ENCODE peak calls at places on chromosomes 11 and 22, in nine cellular contexts. X is AG09309, R is fibroblast of lung, Q is mesendoderm, J is GM23338, C is dorsolateral prefrontal cortex, Z is kidney, V is fibroblast of mammary gland, D is fibroblast of villous mesenchyme. E is an unnamed sample.

GRCh38 chr22:27252282-27253049 is 549.1 kb downstream of the MN1 start:
- DNase-seq in X (peak), R (peak), Q (no peak), J (no peak), C (no peak), Z (no peak), V (peak), D (peak), E (peak)

GRCh38 chr11:64742087-64742939 is 1.6 kb downstream of the RASGRP2 start:
- DNase-seq in X (no peak), R (no peak), Q (peak), J (peak), C (no peak), Z (peak), V (no peak), D (peak), E (no peak)

GRCh38 chr11:69492201-69492991 is 10.9 kb downstream of the LINC01488 start:
- DNase-seq in X (no peak), R (peak), Q (no peak), J (no peak), C (no peak), Z (peak), V (peak), D (no peak), E (no peak)

GRCh38 chr11:10026514-10026913 is 267.5 kb downstream of the SBF2 start:
- DNase-seq in X (no peak), R (peak), Q (no peak), J (no peak), C (no peak), Z (no peak), V (peak), D (peak), E (no peak)

GRCh38 chr11:10302294-10302743 is 2.6 kb upstream of the ADM start:
- DNase-seq in X (no peak), R (peak), Q (peak), J (no peak), C (no peak), Z (no peak), V (no peak), D (no peak), E (no peak)

GRCh38 chr11:36750349-36750748 is 152.3 kb upstream of the RAG2 start:
- DNase-seq in X (no peak), R (no peak), Q (peak), J (peak), C (no peak), Z (no peak), V (peak), D (no peak), E (no peak)

GRCh38 chr11:68584097-68584496 is 100.2 kb upstream of the GAL start:
- DNase-seq in X (no peak), R (no peak), Q (peak), J (peak), C (no peak), Z (no peak), V (peak), D (no peak), E (no peak)

GRCh38 chr11:128189823-128190222 is 397.5 kb downstream of the ETS1 start:
- DNase-seq in X (no peak), R (no peak), Q (no peak), J (no peak), C (no peak), Z (no peak), V (no peak), D (no peak), E (no peak)

GRCh38 chr11:13776134-13776815 is 107.8 kb downstream of the FAR1 start:
- DNase-seq in X (no peak), R (no peak), Q (peak), J (peak), C (no peak), Z (no peak), V (no peak), D (no peak), E (no peak)

GRCh38 chr22:35681454-35682050 is 33.3 kb downstream of the APOL6 start:
- DNase-seq in X (no peak), R (no peak), Q (peak), J (no peak), C (no peak), Z (no peak), V (no peak), D (no peak), E (no peak)

GRCh38 chr11:22244986-22245592 is 52.2 kb downstream of the ANO5 start:
- DNase-seq in X (peak), R (peak), Q (peak), J (peak), C (no peak), Z (no peak), V (peak), D (peak), E (peak)

GRCh38 chr22:25092119-25092518 is 107.5 kb upstream of the CRYBB3 start:
- DNase-seq in X (no peak), R (no peak), Q (no peak), J (no peak), C (no peak), Z (no peak), V (no peak), D (no peak), E (no peak)

GRCh38 chr22:39997421-39997820 is 2.7 kb downstream of the FAM83F start:
- DNase-seq in X (no peak), R (no peak), Q (no peak), J (no peak), C (no peak), Z (peak), V (no peak), D (no peak), E (no peak)

GRCh38 chr11:97069160-97069559 is 679.3 kb downstream of the JRKL start:
- DNase-seq in X (no peak), R (no peak), Q (no peak), J (no peak), C (no peak), Z (no peak), V (no peak), D (no peak), E (no peak)

GRCh38 chr11:30314625-30315024 is 8.3 kb upstream of the ARL14EP start:
- DNase-seq in X (no peak), R (no peak), Q (no peak), J (peak), C (no peak), Z (no peak), V (peak), D (peak), E (no peak)

DNA sequence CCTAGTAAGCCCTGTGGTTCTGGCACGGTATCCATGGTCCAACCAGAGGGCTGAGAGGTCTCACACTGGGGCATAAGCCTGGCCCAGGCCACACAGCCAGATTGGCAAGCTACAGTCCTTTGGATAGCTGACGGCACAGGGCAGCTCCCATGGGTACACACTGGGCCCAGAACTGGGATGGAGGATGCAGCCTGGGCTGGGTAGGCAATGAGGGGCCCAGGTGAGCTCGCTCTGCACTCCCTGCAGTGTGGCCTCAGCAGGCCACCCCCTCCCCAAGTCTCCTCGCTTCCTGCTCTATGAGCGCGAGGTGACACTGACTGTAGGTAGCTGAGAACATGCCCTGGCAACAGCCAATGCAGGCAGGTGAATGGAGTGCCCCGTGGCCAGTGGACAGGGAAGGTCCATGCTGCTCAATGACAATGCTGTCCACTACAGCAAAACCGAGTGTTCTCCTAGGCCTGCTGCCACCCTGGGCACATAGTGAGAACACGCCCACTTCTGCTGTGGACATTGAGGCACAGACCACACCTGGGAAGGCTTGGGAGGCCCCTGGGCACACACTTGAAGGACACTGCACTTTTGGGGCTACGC is 3.8 kb downstream of the ARVCF start:
- DNase-seq in X (no peak), R (no peak), Q (no peak), J (no peak), C (no peak), Z (peak), V (no peak), D (no peak), E (no peak)
- H3K4me3 ChIP-seq in X (no peak), R (no peak), Q (no peak), J (no peak), C (no peak), Z (no peak), V (no peak), D (no peak), E (no peak)

DNA sequence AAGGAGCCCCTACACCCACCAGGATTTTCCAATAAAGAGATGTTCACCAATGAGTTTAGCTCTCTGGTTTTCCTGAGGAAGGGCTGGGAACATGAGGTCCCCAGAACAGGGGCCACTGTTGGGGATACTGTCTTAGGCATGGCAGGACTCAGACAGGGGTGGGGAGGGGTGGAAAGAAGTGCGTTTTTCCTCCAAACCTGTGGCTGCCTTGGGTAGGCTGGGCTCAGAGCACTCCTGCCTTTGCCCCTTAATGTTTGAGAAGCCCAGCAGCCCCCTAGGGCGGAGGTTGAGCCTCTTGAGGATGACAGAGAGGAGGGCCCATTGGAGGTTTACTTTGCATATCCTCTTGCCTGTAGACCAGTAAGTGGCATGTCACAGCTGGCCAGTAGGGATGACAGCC is 10.6 kb downstream of the MTFP1 start:
- DNase-seq in X (no peak), R (no peak), Q (no peak), J (no peak), C (no peak), Z (peak), V (no peak), D (no peak), E (no peak)
- H3K4me3 ChIP-seq in X (no peak), R (no peak), Q (no peak), J (no peak), C (no peak), Z (no peak), V (no peak), D (no peak), E (no peak)

DNA sequence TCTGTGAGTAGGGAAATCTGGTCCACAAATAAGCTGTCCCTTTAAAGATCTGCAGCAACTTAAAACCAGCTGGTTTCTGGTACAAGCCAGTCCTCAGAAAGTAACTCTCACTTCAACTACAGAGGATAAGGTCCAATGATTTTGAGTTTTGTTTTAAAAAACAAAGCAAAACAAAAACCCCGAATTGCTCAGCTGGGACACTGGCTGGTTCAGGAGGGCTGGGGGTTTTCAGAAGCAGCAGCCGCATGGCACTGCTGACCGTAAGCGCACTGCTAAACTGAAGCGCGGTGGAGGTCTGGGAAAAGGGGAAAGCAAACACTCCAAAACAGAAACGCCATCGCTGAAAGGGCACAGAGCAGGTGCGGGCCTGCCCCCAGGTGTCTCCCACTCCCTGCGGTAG is 59.7 kb downstream of the MICAL3 start:
- DNase-seq in X (no peak), R (no peak), Q (no peak), J (no peak), C (no peak), Z (peak), V (no peak), D (no peak), E (no peak)
- H3K4me3 ChIP-seq in X (no peak), R (no peak), Q (no peak), J (no peak), C (no peak), Z (peak), V (no peak), D (no peak), E (no peak)

GRCh38 chr11:118911113-118911879 is 14.4 kb downstream of the BCL9L start:
- DNase-seq in X (no peak), R (peak), Q (peak), J (peak), C (no peak), Z (peak), V (peak), D (peak), E (no peak)

GRCh38 chr11:118908264-118908663 is 17.5 kb downstream of the BCL9L start:
- DNase-seq in X (no peak), R (no peak), Q (no peak), J (no peak), C (no peak), Z (no peak), V (no peak), D (no peak), E (no peak)

GRCh38 chr11:118908931-118909618 is 16.7 kb downstream of the BCL9L start:
- DNase-seq in X (peak), R (peak), Q (peak), J (peak), C (no peak), Z (peak), V (peak), D (peak), E (peak)

GRCh38 chr11:118910309-118911112 is 15.2 kb downstream of the BCL9L start:
- DNase-seq in X (peak), R (peak), Q (peak), J (peak), C (peak), Z (peak), V (peak), D (peak), E (peak)

DNA sequence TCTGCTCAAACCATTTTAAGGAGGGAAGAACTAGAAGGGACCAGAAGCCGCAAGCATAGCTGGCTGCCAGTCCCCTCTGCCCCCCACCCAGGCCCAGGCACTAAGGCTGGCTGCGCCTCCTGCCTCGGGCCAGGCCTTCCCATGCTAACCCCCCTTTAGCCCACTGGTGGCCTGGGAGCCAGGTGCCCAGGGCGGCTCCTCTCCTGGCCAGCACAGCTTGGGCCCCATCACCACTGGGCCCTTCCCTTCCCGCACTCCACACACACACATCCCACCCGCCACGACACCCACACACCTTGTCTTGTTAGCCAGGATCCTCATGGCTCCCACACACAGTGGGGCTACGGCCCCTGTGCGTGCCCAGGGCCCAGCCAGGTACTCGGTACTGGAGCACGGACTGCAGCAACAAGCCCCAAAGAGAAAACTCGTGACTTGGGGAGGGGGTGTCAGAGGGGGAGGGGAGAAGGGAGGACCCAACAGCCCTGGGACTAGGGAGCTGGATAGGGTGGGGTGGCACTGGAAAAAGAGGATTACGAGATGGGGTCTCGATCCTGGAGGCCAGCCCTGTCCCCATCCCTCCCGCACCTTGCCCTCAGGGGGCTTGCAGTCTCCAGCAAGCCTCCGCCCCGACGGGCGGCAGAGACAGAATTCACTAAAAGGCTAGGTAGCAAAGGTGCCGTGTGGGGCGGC is 16.0 kb downstream of the BCL9L start:
- DNase-seq in X (no peak), R (no peak), Q (peak), J (peak), C (no peak), Z (no peak), V (no peak), D (no peak), E (no peak)
- H3K4me3 ChIP-seq in X (peak), R (peak), Q (no peak), J (peak), C (peak), Z (no peak), V (peak), D (peak), E (peak)

GRCh38 chr11:115760921-115761320 is 256.7 kb upstream of the CADM1 start:
- DNase-seq in X (no peak), R (no peak), Q (no peak), J (no peak), C (no peak), Z (no peak), V (no peak), D (no peak), E (no peak)

GRCh38 chr11:115758011-115758410 is 253.8 kb upstream of the CADM1 start:
- DNase-seq in X (no peak), R (no peak), Q (no peak), J (no peak), C (no peak), Z (no peak), V (no peak), D (no peak), E (no peak)

GRCh38 chr11:115760528-115760837 is 256.3 kb upstream of the CADM1 start:
- DNase-seq in X (no peak), R (no peak), Q (peak), J (peak), C (no peak), Z (no peak), V (no peak), D (no peak), E (no peak)

GRCh38 chr11:115761348-115761747 is 257.1 kb upstream of the CADM1 start:
- DNase-seq in X (no peak), R (no peak), Q (no peak), J (peak), C (no peak), Z (no peak), V (no peak), D (no peak), E (no peak)

GRCh38 chr11:115759622-115760527 is 255.7 kb upstream of the CADM1 start:
- DNase-seq in X (no peak), R (peak), Q (peak), J (peak), C (peak), Z (peak), V (no peak), D (no peak), E (no peak)
- H3K4me3 ChIP-seq in X (peak), R (peak), Q (peak), J (peak), C (peak), Z (peak), V (no peak), D (no peak), E (peak)

GRCh38 chr11:75523811-75524401 is 1.8 kb downstream of the GDPD5 start:
- DNase-seq in X (no peak), R (no peak), Q (no peak), J (no peak), C (no peak), Z (no peak), V (no peak), D (no peak), E (no peak)
- H3K4me3 ChIP-seq in X (no peak), R (no peak), Q (no peak), J (peak), C (peak), Z (no peak), V (no peak), D (no peak), E (peak)

E was measured in retinal pigment epithelial cell.